ENCODE peak calls at places on chromosomes 1 and 21, in ten cellular contexts. Q, M, S, T, P, D, F, K, B and H are unnamed samples.

GRCh38 chr1:25952851-25953401 is 44.9 kb downstream of the PAFAH2 start:
- DNase-seq in Q (no peak), M (no peak), S (peak), T (no peak), P (no peak), D (no peak), F (peak), K (no peak), B (no peak), H (no peak)

GRCh38 chr1:2374260-2375155 is 16.8 kb downstream of the MORN1 start:
- DNase-seq in Q (no peak), M (no peak), S (peak), T (no peak), P (peak), D (no peak), F (no peak), K (no peak), B (no peak), H (no peak)

GRCh38 chr1:16153999-16154673 is 1.7 kb downstream of the EPHA2 start:
- DNase-seq in Q (no peak), M (no peak), S (no peak), T (no peak), P (no peak), D (no peak), F (no peak), K (no peak), B (no peak), H (peak)

GRCh38 chr1:89898695-89899470 is 78.1 kb downstream of the LRRC8D start:
- DNase-seq in Q (no peak), M (no peak), S (no peak), T (no peak), P (no peak), D (no peak), F (no peak), K (no peak), B (no peak), H (no peak)

GRCh38 chr1:25688390-25689119 is 72.0 kb downstream of the MAN1C1 start:
- DNase-seq in Q (no peak), M (no peak), S (no peak), T (no peak), P (no peak), D (no peak), F (peak), K (no peak), B (peak), H (no peak)

GRCh38 chr1:172670316-172670715 is 11.4 kb downstream of the FASLG start:
- DNase-seq in Q (no peak), M (no peak), S (no peak), T (no peak), P (no peak), D (peak), F (no peak), K (no peak), B (no peak), H (no peak)

GRCh38 chr1:1842360-1843146 is 48.3 kb downstream of the GNB1 start:
- DNase-seq in Q (no peak), M (no peak), S (peak), T (peak), P (peak), D (no peak), F (no peak), K (no peak), B (no peak), H (no peak)

GRCh38 chr1:56375184-56375837 is 204.1 kb downstream of the PLPP3 start:
- DNase-seq in Q (no peak), M (no peak), S (no peak), T (peak), P (no peak), D (no peak), F (peak), K (peak), B (no peak), H (no peak)

GRCh38 chr1:93817819-93818569 is 61.0 kb downstream of the DNTTIP2 start:
- DNase-seq in Q (no peak), M (peak), S (no peak), T (no peak), P (no peak), D (peak), F (no peak), K (no peak), B (no peak), H (no peak)

DNA sequence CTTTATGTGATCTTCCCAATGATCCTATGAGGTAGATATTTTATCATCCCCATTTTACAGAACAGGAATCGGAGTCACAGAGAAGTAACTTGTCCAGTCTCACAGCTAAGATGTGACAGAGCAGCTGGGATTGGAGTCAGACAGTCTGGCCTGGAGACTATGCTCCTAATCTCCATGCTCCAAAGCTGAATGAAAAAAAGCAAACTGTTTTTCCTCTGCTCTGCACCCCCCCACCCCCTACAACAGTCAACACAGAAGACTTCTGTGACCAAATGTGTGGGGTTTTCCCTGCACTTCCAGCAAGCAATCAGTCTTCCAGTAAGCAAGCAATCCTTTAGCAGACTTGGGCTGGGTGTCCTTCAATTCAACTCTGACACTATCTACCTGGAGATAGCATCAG is 33.2 kb downstream of the KIRREL1 start:
- DNase-seq in Q (no peak), M (no peak), S (no peak), T (no peak), P (no peak), D (no peak), F (no peak), K (no peak), B (no peak), H (no peak)
- H3K27ac ChIP-seq in Q (no peak), M (no peak), S (peak), T (no peak), P (no peak), D (no peak), F (no peak), K (peak), B (peak), H (no peak)

GRCh38 chr1:168469690-168470089 is 74.1 kb downstream of the XCL2 start:
- DNase-seq in Q (no peak), M (peak), S (peak), T (no peak), P (no peak), D (peak), F (peak), K (no peak), B (peak), H (no peak)
- H3K27ac ChIP-seq in Q (no peak), M (no peak), S (peak), T (no peak), P (no peak), D (no peak), F (no peak), K (no peak), B (peak), H (no peak)

GRCh38 chr1:214008347-214008746 is 20.6 kb downstream of the PROX1 start:
- DNase-seq in Q (no peak), M (no peak), S (no peak), T (no peak), P (no peak), D (no peak), F (no peak), K (no peak), B (no peak), H (no peak)

GRCh38 chr1:214008791-214009612 is 21.2 kb downstream of the PROX1 start:
- DNase-seq in Q (no peak), M (no peak), S (no peak), T (no peak), P (no peak), D (no peak), F (no peak), K (no peak), B (no peak), H (no peak)

GRCh38 chr1:214012418-214012817 is 24.6 kb downstream of the PROX1 start:
- DNase-seq in Q (no peak), M (peak), S (no peak), T (no peak), P (no peak), D (no peak), F (no peak), K (no peak), B (no peak), H (no peak)

GRCh38 chr1:214009613-214010550 is 22.1 kb downstream of the PROX1 start:
- DNase-seq in Q (no peak), M (no peak), S (no peak), T (no peak), P (no peak), D (no peak), F (no peak), K (no peak), B (no peak), H (no peak)

DNA sequence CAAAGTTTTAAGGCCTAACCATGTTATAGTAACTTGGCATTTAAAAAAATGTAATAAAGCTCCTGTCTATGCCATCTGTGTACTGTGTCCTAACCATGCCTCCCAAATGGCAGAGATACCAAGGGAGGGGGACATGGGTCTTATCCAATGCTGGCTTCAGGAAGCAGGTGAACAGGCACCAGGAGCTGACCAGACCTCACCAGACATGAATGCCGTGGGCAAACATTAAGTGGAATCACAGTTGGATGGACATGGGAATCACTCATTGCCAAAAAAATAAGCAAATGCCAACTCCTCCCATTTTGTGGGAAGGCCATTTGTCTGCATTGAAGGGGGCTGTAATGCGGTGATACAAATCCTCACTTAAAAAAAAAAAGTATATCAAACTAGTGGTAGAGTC is 22.9 kb downstream of the PROX1 start:
- DNase-seq in Q (no peak), M (no peak), S (no peak), T (no peak), P (no peak), D (no peak), F (no peak), K (no peak), B (no peak), H (no peak)
- H3K27ac ChIP-seq in Q (no peak), M (no peak), S (no peak), T (peak), P (peak), D (no peak), F (no peak), K (no peak), B (no peak), H (no peak)

DNA sequence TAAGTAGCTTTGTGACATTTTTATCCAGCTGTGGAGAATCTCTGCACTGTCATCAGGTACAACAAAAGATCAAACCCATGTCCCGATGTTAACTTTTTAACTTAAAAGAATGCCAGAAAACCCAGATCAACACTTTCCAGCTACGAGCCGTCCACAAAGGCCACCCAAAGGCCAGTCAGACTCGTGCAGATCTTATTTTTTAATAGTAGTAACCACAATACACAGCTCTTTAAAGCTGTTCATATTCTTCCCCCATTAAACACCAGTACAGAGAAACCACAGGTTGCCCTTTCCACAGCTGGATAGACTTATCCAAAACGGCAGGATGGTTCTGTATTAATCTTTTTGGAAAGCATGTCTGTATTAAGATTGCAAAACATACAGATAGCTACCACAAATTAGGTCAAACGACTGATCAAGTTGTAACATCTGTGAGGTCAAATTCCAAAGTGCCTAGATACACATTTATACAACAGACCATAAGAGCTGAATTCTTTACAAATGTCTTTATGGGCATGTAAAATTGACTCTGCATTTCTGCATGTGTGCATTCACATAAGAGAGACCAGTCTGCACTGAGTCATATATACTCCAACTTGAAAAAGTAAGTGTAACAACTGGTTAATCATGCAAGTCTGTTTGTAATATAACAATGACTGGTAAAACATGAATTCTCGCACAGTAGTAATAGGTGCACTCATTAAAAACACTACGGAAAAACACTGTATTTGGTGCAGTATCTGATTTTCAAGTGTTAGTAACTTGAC is 5.1 kb downstream of the IRF2BP2 start:
- DNase-seq in Q (no peak), M (no peak), S (no peak), T (no peak), P (no peak), D (no peak), F (peak), K (no peak), B (no peak), H (no peak)
- H3K27ac ChIP-seq in Q (peak), M (no peak), S (peak), T (peak), P (peak), D (peak), F (peak), K (peak), B (peak), H (peak)

GRCh38 chr21:34620084-34620665 is 5.3 kb upstream of the RCAN1 start:
- DNase-seq in Q (no peak), M (no peak), S (no peak), T (peak), P (no peak), D (no peak), F (no peak), K (no peak), B (no peak), H (no peak)

GRCh38 chr21:34625194-34625593 is 10.3 kb upstream of the RCAN1 start:
- DNase-seq in Q (no peak), M (no peak), S (no peak), T (no peak), P (no peak), D (no peak), F (no peak), K (no peak), B (no peak), H (no peak)

GRCh38 chr21:34621434-34622000 is 6.6 kb upstream of the RCAN1 start:
- DNase-seq in Q (no peak), M (no peak), S (no peak), T (no peak), P (no peak), D (no peak), F (no peak), K (no peak), B (no peak), H (no peak)

GRCh38 chr21:34626131-34626530 is 11.2 kb upstream of the RCAN1 start:
- DNase-seq in Q (no peak), M (no peak), S (no peak), T (no peak), P (no peak), D (no peak), F (no peak), K (no peak), B (no peak), H (no peak)

GRCh38 chr21:34623519-34623918 is 8.6 kb upstream of the RCAN1 start:
- DNase-seq in Q (no peak), M (no peak), S (no peak), T (no peak), P (no peak), D (no peak), F (no peak), K (no peak), B (no peak), H (no peak)
- H3K27ac ChIP-seq in Q (no peak), M (no peak), S (no peak), T (no peak), P (no peak), D (no peak), F (no peak), K (no peak), B (no peak), H (no peak)